ENCODE peak calls at places on chromosomes 7 and 10, in seven cellular contexts. One of them, this sample, is unnamed.

GRCh38 chr7:24980695-24981543 is 941 bp upstream of the OSBPL3 start:
- DNase-seq in neuronal stem cell: no peak
- DNase-seq in astrocyte: no peak
- DNase-seq in GM23248: peak
- DNase-seq in neural progenitor cell: peak
- DNase-seq in HCT116: no peak
- DNase-seq in PC-3: peak
- DNase-seq in this sample: peak

GRCh38 chr10:108709927-108710722 is 1213.2 kb downstream of the XPNPEP1 start:
- DNase-seq in neuronal stem cell: no peak
- DNase-seq in astrocyte: no peak
- DNase-seq in GM23248: no peak
- DNase-seq in neural progenitor cell: no peak
- DNase-seq in HCT116: no peak
- DNase-seq in PC-3: no peak
- DNase-seq in this sample: no peak

GRCh38 chr10:113060221-113061053 is 110.4 kb downstream of the TCF7L2 start:
- DNase-seq in neuronal stem cell: no peak
- DNase-seq in astrocyte: no peak
- DNase-seq in GM23248: peak
- DNase-seq in neural progenitor cell: no peak
- DNase-seq in HCT116: no peak
- DNase-seq in PC-3: no peak
- DNase-seq in this sample: no peak

GRCh38 chr7:137454169-137455166 is 110.9 kb upstream of the PTN start:
- DNase-seq in neuronal stem cell: peak
- DNase-seq in astrocyte: peak
- DNase-seq in GM23248: peak
- DNase-seq in neural progenitor cell: peak
- DNase-seq in HCT116: no peak
- DNase-seq in PC-3: peak
- DNase-seq in this sample: peak

GRCh38 chr10:108358912-108359311 is 1194.4 kb upstream of the SORCS1 start:
- DNase-seq in neuronal stem cell: no peak
- DNase-seq in astrocyte: peak
- DNase-seq in GM23248: peak
- DNase-seq in neural progenitor cell: no peak
- DNase-seq in HCT116: no peak
- DNase-seq in PC-3: peak
- DNase-seq in this sample: no peak

GRCh38 chr7:75842836-75843446 is 29.3 kb upstream of the CCL24 start:
- DNase-seq in neuronal stem cell: no peak
- DNase-seq in astrocyte: peak
- DNase-seq in GM23248: peak
- DNase-seq in neural progenitor cell: no peak
- DNase-seq in HCT116: no peak
- DNase-seq in PC-3: peak
- DNase-seq in this sample: peak

GRCh38 chr10:6819301-6819700 is 239.2 kb upstream of the PRKCQ start:
- DNase-seq in neuronal stem cell: no peak
- DNase-seq in astrocyte: no peak
- DNase-seq in GM23248: no peak
- DNase-seq in neural progenitor cell: no peak
- DNase-seq in HCT116: no peak
- DNase-seq in PC-3: no peak
- DNase-seq in this sample: no peak

GRCh38 chr10:103055105-103055504 is 137.0 kb downstream of the CNNM2 start:
- DNase-seq in neuronal stem cell: no peak
- DNase-seq in astrocyte: no peak
- DNase-seq in GM23248: no peak
- DNase-seq in neural progenitor cell: no peak
- DNase-seq in HCT116: no peak
- DNase-seq in PC-3: no peak
- DNase-seq in this sample: no peak

GRCh38 chr10:24771943-24772747 is 48.5 kb upstream of the ARHGAP21 start:
- DNase-seq in neuronal stem cell: no peak
- DNase-seq in astrocyte: no peak
- DNase-seq in GM23248: peak
- DNase-seq in neural progenitor cell: no peak
- DNase-seq in HCT116: no peak
- DNase-seq in PC-3: no peak
- DNase-seq in this sample: no peak

GRCh38 chr10:35641430-35642015 is 573 bp downstream of the FZD8 start:
- DNase-seq in neuronal stem cell: no peak
- DNase-seq in astrocyte: peak
- DNase-seq in GM23248: peak
- DNase-seq in neural progenitor cell: peak
- DNase-seq in HCT116: no peak
- DNase-seq in PC-3: no peak
- DNase-seq in this sample: peak

GRCh38 chr10:35643976-35644799 is 2.1 kb upstream of the FZD8 start:
- DNase-seq in neuronal stem cell: no peak
- DNase-seq in astrocyte: no peak
- DNase-seq in GM23248: peak
- DNase-seq in neural progenitor cell: peak
- DNase-seq in HCT116: no peak
- DNase-seq in PC-3: no peak
- DNase-seq in this sample: no peak

GRCh38 chr10:35642793-35643114 is 658 bp upstream of the FZD8 start:
- DNase-seq in neuronal stem cell: no peak
- DNase-seq in astrocyte: no peak
- DNase-seq in GM23248: no peak
- DNase-seq in neural progenitor cell: no peak
- DNase-seq in HCT116: no peak
- DNase-seq in PC-3: no peak
- DNase-seq in this sample: no peak

GRCh38 chr10:35642023-35642792 is at the start of gene FZD8:
- DNase-seq in neuronal stem cell: peak
- DNase-seq in astrocyte: peak
- DNase-seq in GM23248: peak
- DNase-seq in neural progenitor cell: peak
- DNase-seq in HCT116: peak
- DNase-seq in PC-3: peak
- DNase-seq in this sample: peak

GRCh38 chr10:35643151-35643975 is 1.3 kb upstream of the FZD8 start:
- DNase-seq in neuronal stem cell: peak
- DNase-seq in astrocyte: peak
- DNase-seq in GM23248: peak
- DNase-seq in neural progenitor cell: peak
- DNase-seq in HCT116: no peak
- DNase-seq in PC-3: peak
- DNase-seq in this sample: no peak
- H3K4me2 ChIP-seq in neuronal stem cell: peak
- H3K4me2 ChIP-seq in astrocyte: peak
- H3K4me2 ChIP-seq in GM23248: peak
- H3K4me2 ChIP-seq in neural progenitor cell: peak
- H3K4me2 ChIP-seq in HCT116: peak
- H3K4me2 ChIP-seq in PC-3: peak
- H3K4me2 ChIP-seq in this sample: peak

GRCh38 chr10:63673246-63673645 is 152.0 kb downstream of the REEP3 start:
- DNase-seq in neuronal stem cell: no peak
- DNase-seq in astrocyte: no peak
- DNase-seq in GM23248: no peak
- DNase-seq in neural progenitor cell: no peak
- DNase-seq in HCT116: no peak
- DNase-seq in PC-3: no peak
- DNase-seq in this sample: no peak
- H3K4me2 ChIP-seq in neuronal stem cell: no peak
- H3K4me2 ChIP-seq in astrocyte: no peak
- H3K4me2 ChIP-seq in GM23248: no peak
- H3K4me2 ChIP-seq in neural progenitor cell: no peak
- H3K4me2 ChIP-seq in HCT116: no peak
- H3K4me2 ChIP-seq in PC-3: no peak
- H3K4me2 ChIP-seq in this sample: no peak

GRCh38 chr7:80884511-80885195 is 34.2 kb downstream of the SEMA3C start:
- DNase-seq in neuronal stem cell: no peak
- DNase-seq in astrocyte: no peak
- DNase-seq in GM23248: peak
- DNase-seq in neural progenitor cell: no peak
- DNase-seq in HCT116: no peak
- DNase-seq in PC-3: no peak
- DNase-seq in this sample: no peak

GRCh38 chr7:80882213-80882801 is 36.5 kb downstream of the SEMA3C start:
- DNase-seq in neuronal stem cell: no peak
- DNase-seq in astrocyte: peak
- DNase-seq in GM23248: peak
- DNase-seq in neural progenitor cell: no peak
- DNase-seq in HCT116: no peak
- DNase-seq in PC-3: no peak
- DNase-seq in this sample: no peak

GRCh38 chr7:80885774-80886173 is 33.1 kb downstream of the SEMA3C start:
- DNase-seq in neuronal stem cell: no peak
- DNase-seq in astrocyte: no peak
- DNase-seq in GM23248: no peak
- DNase-seq in neural progenitor cell: no peak
- DNase-seq in HCT116: no peak
- DNase-seq in PC-3: no peak
- DNase-seq in this sample: no peak

GRCh38 chr7:80881361-80881760 is 37.5 kb downstream of the SEMA3C start:
- DNase-seq in neuronal stem cell: no peak
- DNase-seq in astrocyte: no peak
- DNase-seq in GM23248: no peak
- DNase-seq in neural progenitor cell: no peak
- DNase-seq in HCT116: no peak
- DNase-seq in PC-3: no peak
- DNase-seq in this sample: no peak

GRCh38 chr7:80883188-80884025 is 35.4 kb downstream of the SEMA3C start:
- DNase-seq in neuronal stem cell: no peak
- DNase-seq in astrocyte: peak
- DNase-seq in GM23248: peak
- DNase-seq in neural progenitor cell: no peak
- DNase-seq in HCT116: peak
- DNase-seq in PC-3: peak
- DNase-seq in this sample: no peak
- H3K4me2 ChIP-seq in neuronal stem cell: no peak
- H3K4me2 ChIP-seq in astrocyte: peak
- H3K4me2 ChIP-seq in GM23248: peak
- H3K4me2 ChIP-seq in neural progenitor cell: no peak
- H3K4me2 ChIP-seq in HCT116: peak
- H3K4me2 ChIP-seq in PC-3: peak
- H3K4me2 ChIP-seq in this sample: no peak

DNA sequence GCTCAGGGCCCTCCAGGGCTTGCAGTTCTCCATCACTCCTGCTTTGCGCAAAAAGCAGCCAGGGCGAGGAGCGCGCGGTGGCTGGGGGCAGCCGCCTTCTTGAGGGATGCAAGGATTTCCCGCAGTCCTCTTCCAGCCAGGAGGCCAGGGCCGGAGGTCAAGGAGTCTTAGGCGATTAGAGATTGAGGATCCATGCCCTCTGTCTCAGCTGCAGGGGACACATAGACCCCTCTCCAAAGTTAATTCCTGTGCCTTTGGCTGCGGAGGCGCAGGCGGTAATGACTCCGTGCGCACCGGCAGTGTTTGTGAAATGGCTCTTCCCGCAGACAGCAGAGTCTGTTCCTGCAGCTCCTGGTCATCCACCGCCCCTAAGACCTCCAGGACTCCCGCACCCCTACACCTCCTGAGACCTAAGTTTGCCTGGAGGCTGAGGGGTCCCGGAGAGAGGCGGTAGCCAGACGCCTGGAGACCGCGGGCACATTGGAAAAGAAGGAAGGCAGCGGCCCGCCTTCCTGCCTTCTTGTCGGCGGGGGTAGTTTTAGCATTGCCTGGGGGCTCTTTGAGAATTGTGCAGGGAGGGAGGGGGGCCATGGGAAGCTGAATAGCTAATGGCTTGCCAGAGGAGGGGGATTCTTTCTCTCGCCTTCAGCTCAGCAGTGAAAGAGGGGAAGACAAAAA is 3.3 kb upstream of the NEUROG3 start:
- DNase-seq in neuronal stem cell: no peak
- DNase-seq in astrocyte: no peak
- DNase-seq in GM23248: peak
- DNase-seq in neural progenitor cell: peak
- DNase-seq in HCT116: no peak
- DNase-seq in PC-3: no peak
- DNase-seq in this sample: no peak
- H3K4me2 ChIP-seq in neuronal stem cell: no peak
- H3K4me2 ChIP-seq in astrocyte: no peak
- H3K4me2 ChIP-seq in GM23248: no peak
- H3K4me2 ChIP-seq in neural progenitor cell: peak
- H3K4me2 ChIP-seq in HCT116: no peak
- H3K4me2 ChIP-seq in PC-3: no peak
- H3K4me2 ChIP-seq in this sample: no peak

GRCh38 chr7:155210386-155210785 is 87.3 kb upstream of the INSIG1 start:
- DNase-seq in neuronal stem cell: no peak
- DNase-seq in astrocyte: no peak
- DNase-seq in GM23248: no peak
- DNase-seq in neural progenitor cell: no peak
- DNase-seq in HCT116: no peak
- DNase-seq in PC-3: peak
- DNase-seq in this sample: peak

GRCh38 chr7:155212301-155213015 is 85.2 kb upstream of the INSIG1 start:
- DNase-seq in neuronal stem cell: no peak
- DNase-seq in astrocyte: no peak
- DNase-seq in GM23248: no peak
- DNase-seq in neural progenitor cell: no peak
- DNase-seq in HCT116: no peak
- DNase-seq in PC-3: no peak
- DNase-seq in this sample: no peak

GRCh38 chr7:155211173-155211572 is 86.5 kb upstream of the INSIG1 start:
- DNase-seq in neuronal stem cell: no peak
- DNase-seq in astrocyte: no peak
- DNase-seq in GM23248: no peak
- DNase-seq in neural progenitor cell: no peak
- DNase-seq in HCT116: no peak
- DNase-seq in PC-3: no peak
- DNase-seq in this sample: no peak

GRCh38 chr7:155213385-155213784 is 84.3 kb upstream of the INSIG1 start:
- DNase-seq in neuronal stem cell: no peak
- DNase-seq in astrocyte: peak
- DNase-seq in GM23248: peak
- DNase-seq in neural progenitor cell: no peak
- DNase-seq in HCT116: no peak
- DNase-seq in PC-3: peak
- DNase-seq in this sample: no peak

DNA sequence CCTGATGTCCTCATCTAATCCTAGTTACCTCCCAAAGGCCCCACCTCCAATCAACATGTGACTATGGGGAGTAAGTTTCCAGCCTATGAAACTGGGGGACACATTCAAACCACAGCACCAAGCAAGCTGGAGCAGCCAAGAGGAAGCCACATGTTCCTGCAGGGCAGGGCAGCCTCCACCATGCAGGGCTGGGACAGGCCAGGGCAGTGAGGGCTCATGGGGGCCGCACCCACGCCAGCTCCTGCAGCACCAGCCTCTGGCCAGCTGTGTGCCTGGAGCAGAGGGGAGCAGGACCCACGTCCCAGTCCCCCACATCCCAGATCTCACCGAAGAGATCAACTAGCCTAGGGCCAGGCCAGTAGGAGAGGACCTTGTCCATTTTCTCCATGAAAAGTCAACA is 85.9 kb upstream of the INSIG1 start:
- DNase-seq in neuronal stem cell: no peak
- DNase-seq in astrocyte: no peak
- DNase-seq in GM23248: no peak
- DNase-seq in neural progenitor cell: no peak
- DNase-seq in HCT116: no peak
- DNase-seq in PC-3: no peak
- DNase-seq in this sample: no peak
- H3K4me2 ChIP-seq in neuronal stem cell: no peak
- H3K4me2 ChIP-seq in astrocyte: no peak
- H3K4me2 ChIP-seq in GM23248: no peak
- H3K4me2 ChIP-seq in neural progenitor cell: no peak
- H3K4me2 ChIP-seq in HCT116: no peak
- H3K4me2 ChIP-seq in PC-3: no peak
- H3K4me2 ChIP-seq in this sample: no peak